ENCODE peak calls at places on chromosomes 13 and 19, in four cellular contexts. One of them, this sample, is unnamed.

GRCh38 chr13:51230473-51231105 is 8.4 kb downstream of the FAM124A start:
- DNase-seq in epithelial cell of proximal tubule: no peak
- DNase-seq in heart left ventricle: peak
- DNase-seq in lung: no peak
- DNase-seq in this sample: no peak

GRCh38 chr13:76854894-76855293 is 31.3 kb downstream of the KCTD12 start:
- DNase-seq in epithelial cell of proximal tubule: peak
- DNase-seq in heart left ventricle: no peak
- DNase-seq in lung: no peak
- DNase-seq in this sample: no peak

GRCh38 chr13:55007681-55008080 is 1979.1 kb downstream of the OLFM4 start:
- DNase-seq in epithelial cell of proximal tubule: no peak
- DNase-seq in heart left ventricle: no peak
- DNase-seq in lung: no peak
- DNase-seq in this sample: no peak

GRCh38 chr13:43085545-43085944 is 62.2 kb downstream of the DNAJC15 start:
- DNase-seq in epithelial cell of proximal tubule: no peak
- DNase-seq in heart left ventricle: no peak
- DNase-seq in lung: no peak
- DNase-seq in this sample: no peak

GRCh38 chr13:46071590-46072249 is 19.2 kb upstream of the ZC3H13 start:
- DNase-seq in epithelial cell of proximal tubule: no peak
- DNase-seq in heart left ventricle: no peak
- DNase-seq in lung: no peak
- DNase-seq in this sample: no peak

GRCh38 chr19:52248256-52248655 is 21.1 kb upstream of the ZNF766 start:
- DNase-seq in epithelial cell of proximal tubule: no peak
- DNase-seq in heart left ventricle: peak
- DNase-seq in lung: peak
- DNase-seq in this sample: no peak

GRCh38 chr13:73521291-73521626 is 462.5 kb downstream of the KLF5 start:
- DNase-seq in epithelial cell of proximal tubule: no peak
- DNase-seq in heart left ventricle: no peak
- DNase-seq in lung: no peak
- DNase-seq in this sample: no peak

GRCh38 chr13:30487075-30487470 is 21.3 kb upstream of the HMGB1 start:
- DNase-seq in epithelial cell of proximal tubule: no peak
- DNase-seq in heart left ventricle: no peak
- DNase-seq in lung: no peak
- DNase-seq in this sample: no peak

GRCh38 chr13:79541426-79542049 is 60.6 kb downstream of the NDFIP2 start:
- DNase-seq in epithelial cell of proximal tubule: peak
- DNase-seq in heart left ventricle: no peak
- DNase-seq in lung: no peak
- DNase-seq in this sample: no peak

GRCh38 chr13:102117175-102117830 is 284.5 kb downstream of the FGF14 start:
- DNase-seq in epithelial cell of proximal tubule: no peak
- DNase-seq in heart left ventricle: no peak
- DNase-seq in lung: no peak
- DNase-seq in this sample: no peak

GRCh38 chr19:8093740-8094139 is 41.2 kb downstream of the CCL25 start:
- DNase-seq in epithelial cell of proximal tubule: no peak
- DNase-seq in heart left ventricle: no peak
- DNase-seq in lung: no peak
- DNase-seq in this sample: no peak

GRCh38 chr13:74778087-74778486 is 643.9 kb upstream of the KLF12 start:
- DNase-seq in epithelial cell of proximal tubule: no peak
- DNase-seq in heart left ventricle: no peak
- DNase-seq in lung: no peak
- DNase-seq in this sample: no peak

GRCh38 chr13:97978661-97979450 is 25.4 kb downstream of the IPO5 start:
- DNase-seq in epithelial cell of proximal tubule: no peak
- DNase-seq in heart left ventricle: no peak
- DNase-seq in lung: no peak
- DNase-seq in this sample: no peak

GRCh38 chr13:40024962-40025714 is 369.7 kb downstream of the COG6 start:
- DNase-seq in epithelial cell of proximal tubule: no peak
- DNase-seq in heart left ventricle: no peak
- DNase-seq in lung: no peak
- DNase-seq in this sample: no peak

GRCh38 chr13:85406269-85406975 is 392.8 kb downstream of the SLITRK6 start:
- DNase-seq in epithelial cell of proximal tubule: no peak
- DNase-seq in heart left ventricle: no peak
- DNase-seq in lung: no peak
- DNase-seq in this sample: no peak

GRCh38 chr19:10158485-10158884 is 36.3 kb downstream of the DNMT1 start:
- DNase-seq in epithelial cell of proximal tubule: no peak
- DNase-seq in heart left ventricle: no peak
- DNase-seq in lung: no peak
- DNase-seq in this sample: no peak

GRCh38 chr19:10986301-10987127 is 25.7 kb downstream of the SMARCA4 start:
- DNase-seq in epithelial cell of proximal tubule: no peak
- DNase-seq in heart left ventricle: no peak
- DNase-seq in lung: no peak
- DNase-seq in this sample: no peak

GRCh38 chr19:13881231-13881691 is 4.3 kb downstream of the NANOS3 start:
- DNase-seq in epithelial cell of proximal tubule: no peak
- DNase-seq in heart left ventricle: no peak
- DNase-seq in lung: no peak
- DNase-seq in this sample: no peak

GRCh38 chr13:86584301-86584700 is 785.1 kb upstream of the SLITRK6 start:
- DNase-seq in epithelial cell of proximal tubule: no peak
- DNase-seq in heart left ventricle: no peak
- DNase-seq in lung: no peak
- DNase-seq in this sample: no peak

GRCh38 chr19:11291991-11292390 is 4.0 kb upstream of the TSPAN16 start:
- DNase-seq in epithelial cell of proximal tubule: no peak
- DNase-seq in heart left ventricle: no peak
- DNase-seq in lung: no peak
- DNase-seq in this sample: no peak

GRCh38 chr19:29964171-29964570 is 22.1 kb downstream of the URI1 start:
- DNase-seq in epithelial cell of proximal tubule: no peak
- DNase-seq in heart left ventricle: no peak
- DNase-seq in lung: no peak
- DNase-seq in this sample: no peak

DNA sequence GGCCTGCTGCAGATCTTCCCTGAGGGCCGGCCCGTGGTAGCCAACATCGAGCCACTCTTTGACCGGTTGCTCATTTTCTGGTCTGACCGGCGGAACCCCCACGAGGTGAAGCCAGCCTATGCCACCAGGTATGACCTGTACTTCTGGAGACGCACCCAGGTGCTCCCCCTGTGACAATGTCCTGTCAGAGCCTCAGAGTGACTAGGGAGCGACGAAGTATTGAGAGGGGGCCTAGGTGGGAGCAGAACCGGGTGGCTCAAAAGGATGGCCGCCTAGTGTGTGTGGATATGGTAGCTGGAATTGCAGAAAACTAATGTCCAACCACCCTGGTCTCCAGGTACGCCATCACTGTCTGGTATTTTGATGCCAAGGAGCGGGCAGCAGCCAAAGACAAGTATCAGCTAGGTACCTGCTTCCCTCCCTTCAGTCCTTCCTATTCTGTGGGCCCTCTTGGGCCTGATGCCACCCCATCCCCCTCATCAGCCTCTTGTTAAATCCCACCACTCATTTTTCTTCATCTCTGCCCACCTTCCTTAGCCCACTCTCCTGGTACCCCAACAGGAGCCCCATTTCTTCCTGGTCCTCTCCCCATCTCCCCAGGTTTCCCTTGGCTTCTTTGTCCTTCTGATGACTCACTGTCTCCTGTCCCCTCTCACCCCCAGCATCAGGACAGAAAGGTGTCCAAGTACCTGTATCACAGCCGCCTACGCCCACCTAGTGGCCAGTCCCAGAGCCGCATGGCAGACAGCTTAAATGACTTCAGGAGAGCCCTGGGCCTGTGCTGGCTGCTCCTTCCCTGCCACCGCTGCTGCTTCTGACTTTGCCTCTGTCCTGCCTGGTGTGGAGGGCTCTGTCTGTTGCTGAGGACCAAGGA is 8.4 kb downstream of the EGLN2 start:
- DNase-seq in epithelial cell of proximal tubule: no peak
- DNase-seq in heart left ventricle: no peak
- DNase-seq in lung: no peak
- DNase-seq in this sample: no peak
- H3K4me3 ChIP-seq in epithelial cell of proximal tubule: no peak
- H3K4me3 ChIP-seq in heart left ventricle: peak
- H3K4me3 ChIP-seq in lung: no peak
- H3K4me3 ChIP-seq in this sample: no peak

GRCh38 chr19:3275068-3275582 is 50.7 kb downstream of the CELF5 start:
- DNase-seq in epithelial cell of proximal tubule: no peak
- DNase-seq in heart left ventricle: no peak
- DNase-seq in lung: no peak
- DNase-seq in this sample: no peak

GRCh38 chr19:3276341-3276799 is 51.9 kb downstream of the CELF5 start:
- DNase-seq in epithelial cell of proximal tubule: no peak
- DNase-seq in heart left ventricle: no peak
- DNase-seq in lung: peak
- DNase-seq in this sample: no peak

GRCh38 chr19:3277649-3278048 is 53.2 kb downstream of the CELF5 start:
- DNase-seq in epithelial cell of proximal tubule: no peak
- DNase-seq in heart left ventricle: no peak
- DNase-seq in lung: no peak
- DNase-seq in this sample: no peak

GRCh38 chr19:3274245-3275067 is 50.0 kb downstream of the CELF5 start:
- DNase-seq in epithelial cell of proximal tubule: no peak
- DNase-seq in heart left ventricle: no peak
- DNase-seq in lung: no peak
- DNase-seq in this sample: no peak

GRCh38 chr19:3275583-3276340 is 51.3 kb downstream of the CELF5 start:
- DNase-seq in epithelial cell of proximal tubule: no peak
- DNase-seq in heart left ventricle: peak
- DNase-seq in lung: peak
- DNase-seq in this sample: no peak
- TF ChIP-seq CTCF in epithelial cell of proximal tubule: peak
- TF ChIP-seq CTCF in heart left ventricle: no peak
- TF ChIP-seq CTCF in lung: peak
- TF ChIP-seq CTCF in this sample: no peak

GRCh38 chr19:21483589-21484170 is 21.7 kb upstream of the ZNF429 start:
- DNase-seq in epithelial cell of proximal tubule: no peak
- DNase-seq in heart left ventricle: peak
- DNase-seq in lung: peak
- DNase-seq in this sample: no peak
- H3K4me3 ChIP-seq in epithelial cell of proximal tubule: no peak
- H3K4me3 ChIP-seq in heart left ventricle: no peak
- H3K4me3 ChIP-seq in lung: no peak
- H3K4me3 ChIP-seq in this sample: peak

GRCh38 chr19:50314724-50315700 is 14.2 kb downstream of the KCNC3 start:
- DNase-seq in epithelial cell of proximal tubule: no peak
- DNase-seq in heart left ventricle: no peak
- DNase-seq in lung: no peak
- DNase-seq in this sample: no peak

GRCh38 chr19:50310759-50311465 is 18.3 kb downstream of the KCNC3 start:
- DNase-seq in epithelial cell of proximal tubule: no peak
- DNase-seq in heart left ventricle: no peak
- DNase-seq in lung: no peak
- DNase-seq in this sample: no peak

GRCh38 chr19:50311723-50312635 is 17.2 kb downstream of the KCNC3 start:
- DNase-seq in epithelial cell of proximal tubule: no peak
- DNase-seq in heart left ventricle: peak
- DNase-seq in lung: no peak
- DNase-seq in this sample: no peak

GRCh38 chr19:50313812-50314536 is 15.2 kb downstream of the KCNC3 start:
- DNase-seq in epithelial cell of proximal tubule: no peak
- DNase-seq in heart left ventricle: no peak
- DNase-seq in lung: no peak
- DNase-seq in this sample: no peak

GRCh38 chr19:50312967-50313811 is 16.0 kb downstream of the KCNC3 start:
- DNase-seq in epithelial cell of proximal tubule: no peak
- DNase-seq in heart left ventricle: no peak
- DNase-seq in lung: no peak
- DNase-seq in this sample: no peak
- TF ChIP-seq CTCF in epithelial cell of proximal tubule: no peak
- TF ChIP-seq CTCF in heart left ventricle: no peak
- TF ChIP-seq CTCF in lung: no peak
- TF ChIP-seq CTCF in this sample: no peak